ENCODE peak calls at places on chromosomes 2 and 18, in five cellular contexts. One of them, this sample, is unnamed.

GRCh38 chr2:20050104-20050711 is 1.2 kb downstream of the LAPTM4A start:
- DNase-seq in stimulated activated CD8-positive, alpha-beta memory T cell treated with anti-CD3 and anti-CD28 coated beads, Interleukin-15, amount 100 ng/mL, for 1 hour: no peak
- DNase-seq in heart left ventricle: no peak
- DNase-seq in lower leg skin: no peak
- DNase-seq in stimulated activated CD4-positive, alpha-beta T cell treated with anti-CD3 and anti-CD28 coated beads, Interleukin-1b, Interleukin-23, amount 100 ng/mL, for 24 hours: no peak
- DNase-seq in this sample: peak; percentile 9

GRCh38 chr2:128409326-128410034 is 90.8 kb upstream of the HS6ST1 start:
- DNase-seq in stimulated activated CD8-positive, alpha-beta memory T cell treated with anti-CD3 and anti-CD28 coated beads, Interleukin-15, amount 100 ng/mL, for 1 hour: no peak
- DNase-seq in lower leg skin: peak; percentile 67
- DNase-seq in heart left ventricle: no peak
- DNase-seq in stimulated activated CD4-positive, alpha-beta T cell treated with anti-CD3 and anti-CD28 coated beads, Interleukin-1b, Interleukin-23, amount 100 ng/mL, for 24 hours: no peak
- DNase-seq in this sample: no peak

GRCh38 chr2:224894356-224894755 is 147.9 kb downstream of the DOCK10 start:
- DNase-seq in stimulated activated CD8-positive, alpha-beta memory T cell treated with anti-CD3 and anti-CD28 coated beads, Interleukin-15, amount 100 ng/mL, for 1 hour: no peak
- DNase-seq in lower leg skin: no peak
- DNase-seq in heart left ventricle: no peak
- DNase-seq in stimulated activated CD4-positive, alpha-beta T cell treated with anti-CD3 and anti-CD28 coated beads, Interleukin-1b, Interleukin-23, amount 100 ng/mL, for 24 hours: no peak
- DNase-seq in this sample: no peak

GRCh38 chr18:8116346-8117007 is 492.8 kb upstream of the RAB12 start:
- DNase-seq in stimulated activated CD8-positive, alpha-beta memory T cell treated with anti-CD3 and anti-CD28 coated beads, Interleukin-15, amount 100 ng/mL, for 1 hour: no peak
- DNase-seq in heart left ventricle: no peak
- DNase-seq in lower leg skin: no peak
- DNase-seq in stimulated activated CD4-positive, alpha-beta T cell treated with anti-CD3 and anti-CD28 coated beads, Interleukin-1b, Interleukin-23, amount 100 ng/mL, for 24 hours: no peak
- DNase-seq in this sample: no peak

GRCh38 chr2:168571061-168571460 is 115.0 kb downstream of the CERS6 start:
- DNase-seq in stimulated activated CD4-positive, alpha-beta T cell treated with anti-CD3 and anti-CD28 coated beads, Interleukin-1b, Interleukin-23, amount 100 ng/mL, for 24 hours: no peak
- DNase-seq in lower leg skin: no peak
- DNase-seq in stimulated activated CD8-positive, alpha-beta memory T cell treated with anti-CD3 and anti-CD28 coated beads, Interleukin-15, amount 100 ng/mL, for 1 hour: no peak
- DNase-seq in heart left ventricle: no peak
- DNase-seq in this sample: no peak

GRCh38 chr2:66872926-66873714 is 438.2 kb downstream of the MEIS1 start:
- DNase-seq in stimulated activated CD8-positive, alpha-beta memory T cell treated with anti-CD3 and anti-CD28 coated beads, Interleukin-15, amount 100 ng/mL, for 1 hour: no peak
- DNase-seq in lower leg skin: no peak
- DNase-seq in heart left ventricle: no peak
- DNase-seq in stimulated activated CD4-positive, alpha-beta T cell treated with anti-CD3 and anti-CD28 coated beads, Interleukin-1b, Interleukin-23, amount 100 ng/mL, for 24 hours: no peak
- DNase-seq in this sample: no peak

GRCh38 chr2:102771114-102771513 is 9.3 kb downstream of the TMEM182 start:
- DNase-seq in heart left ventricle: no peak
- DNase-seq in stimulated activated CD8-positive, alpha-beta memory T cell treated with anti-CD3 and anti-CD28 coated beads, Interleukin-15, amount 100 ng/mL, for 1 hour: no peak
- DNase-seq in stimulated activated CD4-positive, alpha-beta T cell treated with anti-CD3 and anti-CD28 coated beads, Interleukin-1b, Interleukin-23, amount 100 ng/mL, for 24 hours: no peak
- DNase-seq in lower leg skin: no peak
- DNase-seq in this sample: no peak

GRCh38 chr2:39712953-39713352 is 47.2 kb downstream of the TMEM178A start:
- DNase-seq in stimulated activated CD8-positive, alpha-beta memory T cell treated with anti-CD3 and anti-CD28 coated beads, Interleukin-15, amount 100 ng/mL, for 1 hour: no peak
- DNase-seq in heart left ventricle: no peak
- DNase-seq in stimulated activated CD4-positive, alpha-beta T cell treated with anti-CD3 and anti-CD28 coated beads, Interleukin-1b, Interleukin-23, amount 100 ng/mL, for 24 hours: no peak
- DNase-seq in lower leg skin: no peak
- DNase-seq in this sample: no peak

GRCh38 chr2:221570321-221571107 is 1.6 kb downstream of the EPHA4 start:
- DNase-seq in lower leg skin: peak; percentile 80
- DNase-seq in stimulated activated CD4-positive, alpha-beta T cell treated with anti-CD3 and anti-CD28 coated beads, Interleukin-1b, Interleukin-23, amount 100 ng/mL, for 24 hours: no peak
- DNase-seq in heart left ventricle: no peak
- DNase-seq in stimulated activated CD8-positive, alpha-beta memory T cell treated with anti-CD3 and anti-CD28 coated beads, Interleukin-15, amount 100 ng/mL, for 1 hour: no peak
- DNase-seq in this sample: peak; percentile 57

GRCh38 chr18:79987566-79987965 is 797 bp downstream of the TXNL4A start:
- DNase-seq in stimulated activated CD4-positive, alpha-beta T cell treated with anti-CD3 and anti-CD28 coated beads, Interleukin-1b, Interleukin-23, amount 100 ng/mL, for 24 hours: no peak
- DNase-seq in heart left ventricle: no peak
- DNase-seq in lower leg skin: no peak
- DNase-seq in stimulated activated CD8-positive, alpha-beta memory T cell treated with anti-CD3 and anti-CD28 coated beads, Interleukin-15, amount 100 ng/mL, for 1 hour: no peak
- DNase-seq in this sample: no peak

GRCh38 chr2:231347081-231347480 is 48.4 kb upstream of the B3GNT7 start:
- DNase-seq in lower leg skin: peak; percentile 49
- DNase-seq in stimulated activated CD8-positive, alpha-beta memory T cell treated with anti-CD3 and anti-CD28 coated beads, Interleukin-15, amount 100 ng/mL, for 1 hour: no peak
- DNase-seq in heart left ventricle: no peak
- DNase-seq in stimulated activated CD4-positive, alpha-beta T cell treated with anti-CD3 and anti-CD28 coated beads, Interleukin-1b, Interleukin-23, amount 100 ng/mL, for 24 hours: no peak
- DNase-seq in this sample: no peak

This sample was measured in HAP-1.